ENCODE peak calls at places on chromosomes 5 and 9, in six cellular contexts. D is right cardiac atrium, P is LoVo, H is EL, Z is iris pigment epithelial cell, Q is GM10248. B is an unnamed sample.

GRCh38 chr9:108297025-108297424 is 558.8 kb downstream of the ACTL7B start:
- DNase-seq in Z (peak; percentile 45), H (peak; percentile 71), D (peak; percentile 25), Q (no peak), P (no peak), B (no peak)

GRCh38 chr9:98317134-98317857 is 61.8 kb upstream of the TBC1D2 start:
- DNase-seq in Q (no peak), D (no peak), Z (peak; percentile 58), P (no peak), H (peak; percentile 67), B (peak; percentile 40)

GRCh38 chr9:93299418-93300174 is 115.7 kb downstream of the WNK2 start:
- DNase-seq in Z (no peak), D (no peak), P (no peak), Q (no peak), H (no peak), B (peak; percentile 19)

GRCh38 chr5:122844136-122844915 is 1.1 kb upstream of the SNX24 start:
- DNase-seq in H (no peak), Q (peak; percentile 9), Z (peak; percentile 18), P (no peak), D (no peak), B (peak; percentile 69)

GRCh38 chr5:127080001-127080478 is 6.7 kb upstream of the C5orf63 start:
- DNase-seq in Q (no peak), Z (no peak), H (peak; percentile 11), P (no peak), D (no peak), B (peak; percentile 59)

GRCh38 chr5:14753947-14754346 is 89.4 kb downstream of the OTULIN start:
- DNase-seq in H (no peak), P (no peak), Z (no peak), Q (no peak), D (no peak), B (peak; percentile 27)

GRCh38 chr9:111067472-111067871 is 29.2 kb upstream of the LPAR1 start:
- DNase-seq in P (no peak), Z (peak; percentile 63), D (no peak), H (no peak), Q (no peak), B (peak; percentile 22)

GRCh38 chr5:172005708-172006377 is 595 bp downstream of the FBXW11 start:
- DNase-seq in Q (no peak), Z (no peak), H (peak; percentile 32), D (peak; percentile 22), P (no peak), B (peak; percentile 74)

GRCh38 chr5:74576941-74577456 is 63.5 kb downstream of the ENC1 start:
- DNase-seq in Q (peak; percentile 71), D (no peak), H (peak; percentile 24), Z (peak; percentile 86), P (peak; percentile 42), B (peak; percentile 16)

GRCh38 chr9:1044643-1045042 is 5.5 kb upstream of the DMRT2 start:
- DNase-seq in P (no peak), D (peak; percentile 32), H (no peak), Z (no peak), Q (no peak), B (peak; percentile 46)

GRCh38 chr9:69499401-69499800 is 172.8 kb downstream of the APBA1 start:
- DNase-seq in H (no peak), Z (no peak), Q (no peak), D (no peak), P (no peak), B (peak; percentile 62)

GRCh38 chr5:58299266-58299665 is 160.6 kb downstream of the PLK2 start:
- DNase-seq in H (no peak), Q (no peak), P (no peak), Z (no peak), D (no peak), B (no peak)

GRCh38 chr5:21919417-21920022 is 933.6 kb downstream of the CDH12 start:
- DNase-seq in Q (peak; percentile 40), Z (peak; percentile 65), P (peak; percentile 33), D (no peak), H (no peak), B (peak; percentile 74)

GRCh38 chr9:78304357-78304756 is 7.4 kb downstream of the PSAT1 start:
- DNase-seq in Q (no peak), H (no peak), P (no peak), D (no peak), Z (no peak), B (no peak)

GRCh38 chr5:160442824-160443431 is 21.3 kb downstream of the PTTG1 start:
- DNase-seq in H (no peak), P (no peak), Q (no peak), Z (no peak), D (no peak), B (no peak)

GRCh38 chr9:105150991-105151685 is 93.3 kb upstream of the SLC44A1 start:
- DNase-seq in Z (peak; percentile 75), P (no peak), D (no peak), H (peak; percentile 64), Q (no peak), B (peak; percentile 83)

GRCh38 chr5:35717718-35718117 is 100.1 kb downstream of the SPEF2 start:
- DNase-seq in D (no peak), H (no peak), Q (no peak), P (no peak), Z (no peak), B (no peak)

GRCh38 chr5:142358648-142359047 is 33.8 kb upstream of the SPRY4 start:
- DNase-seq in Z (no peak), H (no peak), Q (no peak), D (no peak), P (no peak), B (no peak)

GRCh38 chr5:69217154-69217731 is 17.4 kb upstream of the CDK7 start:
- DNase-seq in P (no peak), D (no peak), Q (peak; percentile 99), H (no peak), Z (no peak), B (no peak)

GRCh38 chr5:38538161-38538560 is 18.3 kb downstream of the LIFR start:
- DNase-seq in D (no peak), Q (no peak), Z (no peak), H (no peak), P (no peak), B (peak; percentile 41)

GRCh38 chr9:18255158-18255629 is 218.8 kb upstream of the ADAMTSL1 start:
- DNase-seq in D (peak; percentile 79), Q (peak; percentile 60), P (peak; percentile 75), H (peak; percentile 81), Z (peak; percentile 85), B (peak; percentile 93)

GRCh38 chr5:138819065-138819464 is 56.1 kb downstream of the LRRTM2 start:
- DNase-seq in D (no peak), Z (no peak), H (no peak), P (no peak), Q (no peak), B (no peak)

GRCh38 chr9:106869028-106869427 is 6.1 kb downstream of the ZNF462 start:
- DNase-seq in D (no peak), H (no peak), P (no peak), Q (no peak), Z (no peak), B (no peak)

GRCh38 chr5:150320048-150320555 is 17.4 kb upstream of the ARSI start:
- DNase-seq in Q (no peak), Z (peak; percentile 95), P (peak; percentile 4), H (peak; percentile 91), D (peak; percentile 87), B (peak; percentile 59)

GRCh38 chr9:37650873-37651768 is at the start of gene FRMPD1:
- DNase-seq in H (peak; percentile 44), D (peak; percentile 65), Z (peak; percentile 36), Q (peak; percentile 79), P (peak; percentile 76), B (peak; percentile 93)

GRCh38 chr9:14910178-14910805 is at the start of gene FREM1:
- DNase-seq in P (no peak), Q (no peak), H (no peak), D (peak; percentile 48), Z (peak; percentile 23), B (peak; percentile 84)

GRCh38 chr5:5492087-5492933 is 69.8 kb downstream of the ICE1 start:
- DNase-seq in H (peak; percentile 61), D (no peak), Q (peak; percentile 57), P (peak; percentile 68), Z (peak; percentile 67), B (peak; percentile 86)

GRCh38 chr5:170269579-170269978 is 28.0 kb downstream of the LCP2 start:
- DNase-seq in P (no peak), Q (no peak), Z (no peak), D (no peak), H (no peak), B (no peak)

GRCh38 chr5:133254803-133255202 is 203.0 kb downstream of the HSPA4 start:
- DNase-seq in P (no peak), Z (no peak), D (no peak), Q (no peak), H (no peak), B (no peak)

GRCh38 chr9:22142681-22143080 is 133.6 kb upstream of the CDKN2B start:
- DNase-seq in P (no peak), Q (no peak), Z (peak; percentile 85), D (no peak), H (peak; percentile 38), B (no peak)

GRCh38 chr5:65061974-65062353 is 293.2 kb downstream of the CWC27 start:
- DNase-seq in P (no peak), D (no peak), H (no peak), Q (no peak), Z (no peak), B (no peak)

GRCh38 chr9:16442622-16443021 is 427.8 kb downstream of the BNC2 start:
- DNase-seq in D (no peak), Z (peak; percentile 84), Q (no peak), P (no peak), H (peak; percentile 63), B (no peak)

GRCh38 chr5:112533315-112533867 is 114.3 kb upstream of the EPB41L4A start:
- DNase-seq in P (peak; percentile 73), Z (no peak), D (no peak), H (peak; percentile 9), Q (no peak), B (no peak)